ENCODE peak calls at places on chromosomes 12 and 14, in five cellular contexts. One of them, this sample, is unnamed.
A peak's percentile ranks its signal among the peaks of the same experiment; 100 is the strongest.

GRCh38 chr14:26125039-26125438 is 472.8 kb downstream of the NOVA1 start:
- DNase-seq in amniotic stem cell: no peak
- DNase-seq in fibroblast of lung: no peak
- DNase-seq in astrocyte of the spinal cord: no peak
- DNase-seq in RPMI7951: no peak
- DNase-seq in this sample: no peak

GRCh38 chr12:127144770-127145169 is 1122.2 kb upstream of the TMEM132C start:
- DNase-seq in amniotic stem cell: no peak
- DNase-seq in fibroblast of lung: no peak
- DNase-seq in astrocyte of the spinal cord: no peak
- DNase-seq in RPMI7951: no peak
- DNase-seq in this sample: no peak

GRCh38 chr14:102739190-102739469 is 38.1 kb upstream of the TRAF3 start:
- DNase-seq in amniotic stem cell: no peak
- DNase-seq in fibroblast of lung: no peak
- DNase-seq in astrocyte of the spinal cord: no peak
- DNase-seq in RPMI7951: no peak
- DNase-seq in this sample: no peak

GRCh38 chr12:112577473-112578334 is 159.0 kb downstream of the PTPN11 start:
- DNase-seq in amniotic stem cell: no peak
- DNase-seq in fibroblast of lung: no peak
- DNase-seq in astrocyte of the spinal cord: no peak
- DNase-seq in RPMI7951: peak; percentile 43
- DNase-seq in this sample: no peak

GRCh38 chr14:53953828-53954550 is 2.6 kb downstream of the BMP4 start:
- DNase-seq in amniotic stem cell: no peak
- DNase-seq in fibroblast of lung: peak; percentile 50
- DNase-seq in astrocyte of the spinal cord: peak; percentile 57
- DNase-seq in RPMI7951: peak; percentile 71
- DNase-seq in this sample: peak; percentile 85

GRCh38 chr12:15001733-15002471 is 29.1 kb downstream of the PDE6H start:
- DNase-seq in amniotic stem cell: no peak
- DNase-seq in fibroblast of lung: peak; percentile 42
- DNase-seq in astrocyte of the spinal cord: peak; percentile 37
- DNase-seq in RPMI7951: peak; percentile 8
- DNase-seq in this sample: peak; percentile 75

GRCh38 chr14:61341275-61342210 is 20.2 kb downstream of the PRKCH start:
- DNase-seq in amniotic stem cell: no peak
- DNase-seq in fibroblast of lung: no peak
- DNase-seq in astrocyte of the spinal cord: no peak
- DNase-seq in RPMI7951: no peak
- DNase-seq in this sample: no peak

GRCh38 chr12:71484272-71484905 is 44.8 kb downstream of the LGR5 start:
- DNase-seq in amniotic stem cell: no peak
- DNase-seq in fibroblast of lung: no peak
- DNase-seq in astrocyte of the spinal cord: no peak
- DNase-seq in RPMI7951: no peak
- DNase-seq in this sample: no peak

GRCh38 chr14:92540472-92541048 is 27.0 kb downstream of the RIN3 start:
- DNase-seq in amniotic stem cell: peak; percentile 98
- DNase-seq in fibroblast of lung: peak; percentile 100
- DNase-seq in astrocyte of the spinal cord: peak; percentile 99
- DNase-seq in RPMI7951: peak; percentile 98
- DNase-seq in this sample: peak; percentile 98

GRCh38 chr12:116539905-116540482 is 19.2 kb upstream of the MAP1LC3B2 start:
- DNase-seq in amniotic stem cell: peak; percentile 24
- DNase-seq in fibroblast of lung: peak; percentile 65
- DNase-seq in astrocyte of the spinal cord: peak; percentile 74
- DNase-seq in RPMI7951: peak; percentile 80
- DNase-seq in this sample: peak; percentile 64

GRCh38 chr12:7970475-7971252 is 34.7 kb upstream of the SLC2A3 start:
- DNase-seq in amniotic stem cell: peak; percentile 90
- DNase-seq in fibroblast of lung: peak; percentile 90
- DNase-seq in astrocyte of the spinal cord: peak; percentile 96
- DNase-seq in RPMI7951: peak; percentile 97
- DNase-seq in this sample: peak; percentile 97

GRCh38 chr12:51942501-51943000 is 8.9 kb upstream of the ACVR1B start:
- DNase-seq in amniotic stem cell: no peak
- DNase-seq in fibroblast of lung: no peak
- DNase-seq in astrocyte of the spinal cord: no peak
- DNase-seq in RPMI7951: no peak
- DNase-seq in this sample: no peak

GRCh38 chr14:31476131-31476917 is 11.5 kb downstream of the GPR33 start:
- DNase-seq in amniotic stem cell: no peak
- DNase-seq in fibroblast of lung: no peak
- DNase-seq in astrocyte of the spinal cord: no peak
- DNase-seq in RPMI7951: no peak
- DNase-seq in this sample: no peak

This sample was measured in mesenchymal stem cell.